ENCODE peak calls at places on chromosomes 3 and 15, in eight cellular contexts. P is left ventricle myocardium inferior; B is psoas muscle; N is adrenal gland; C is CD4-positive, alpha-beta memory T cell; D is left lung; Q is tibial artery; Z is A673. U is an unnamed sample.

GRCh38 chr3:39067286-39067685 is 15.5 kb downstream of the WDR48 start:
- DNase-seq in P (no peak), B (no peak), N (no peak), C (no peak), D (no peak), Q (no peak), Z (no peak), U (no peak)

GRCh38 chr15:87496795-87497194 is 759.7 kb downstream of the NTRK3 start:
- DNase-seq in P (no peak), B (no peak), N (no peak), C (no peak), D (no peak), Q (no peak), Z (no peak), U (no peak)

GRCh38 chr3:67723863-67724262 is 69.5 kb upstream of the SUCLG2 start:
- DNase-seq in P (no peak), B (no peak), N (no peak), C (no peak), D (no peak), Q (no peak), Z (no peak), U (no peak)

GRCh38 chr3:66271231-66271630 is 50.4 kb downstream of the SLC25A26 start:
- DNase-seq in P (no peak), B (no peak), N (no peak), C (no peak), D (no peak), Q (no peak), Z (no peak), U (peak)

GRCh38 chr15:88454231-88454630 is 13.0 kb downstream of the MRPL46 start:
- DNase-seq in P (no peak), B (no peak), N (no peak), C (no peak), D (no peak), Q (no peak), Z (no peak), U (no peak)

GRCh38 chr3:117696871-117697270 is 987.3 kb downstream of the TUSC7 start:
- DNase-seq in P (no peak), B (no peak), N (no peak), C (no peak), D (no peak), Q (no peak), Z (no peak), U (no peak)

GRCh38 chr3:149480326-149481017 is 6.0 kb downstream of the TM4SF4 start:
- DNase-seq in P (peak), B (peak), N (peak), C (peak), D (peak), Q (peak), Z (peak), U (peak)

GRCh38 chr15:34791701-34792100 is 3.6 kb downstream of the ACTC1 start:
- DNase-seq in P (no peak), B (no peak), N (no peak), C (no peak), D (no peak), Q (no peak), Z (no peak), U (no peak)

GRCh38 chr15:36468746-36469145 is 110.7 kb upstream of the CDIN1 start:
- DNase-seq in P (peak), B (no peak), N (no peak), C (no peak), D (peak), Q (no peak), Z (no peak), U (peak)

GRCh38 chr3:10919636-10920035 is 72.9 kb upstream of the SLC6A1 start:
- DNase-seq in P (no peak), B (no peak), N (no peak), C (no peak), D (no peak), Q (no peak), Z (no peak), U (no peak)

GRCh38 chr3:133522036-133522435 is 51.5 kb upstream of the CDV3 start:
- DNase-seq in P (no peak), B (no peak), N (no peak), C (no peak), D (no peak), Q (no peak), Z (no peak), U (no peak)

GRCh38 chr3:170753421-170754344 is 116.3 kb downstream of the RPL22L1 start:
- DNase-seq in P (no peak), B (no peak), N (no peak), C (no peak), D (no peak), Q (no peak), Z (peak), U (no peak)

GRCh38 chr3:188299068-188299467 is 145.1 kb downstream of the LPP start:
- DNase-seq in P (no peak), B (no peak), N (no peak), C (no peak), D (no peak), Q (no peak), Z (no peak), U (no peak)

GRCh38 chr3:23654571-23654970 is 151.2 kb upstream of the UBE2E1 start:
- DNase-seq in P (no peak), B (no peak), N (no peak), C (no peak), D (no peak), Q (no peak), Z (no peak), U (no peak)

GRCh38 chr15:40879609-40880008 is 5.6 kb upstream of the RHOV start:
- DNase-seq in P (no peak), B (no peak), N (no peak), C (no peak), D (no peak), Q (no peak), Z (no peak), U (no peak)

GRCh38 chr3:43435706-43436105 is 149.4 kb downstream of the SNRK start:
- DNase-seq in P (no peak), B (no peak), N (no peak), C (no peak), D (no peak), Q (no peak), Z (no peak), U (no peak)
- H3K27ac ChIP-seq in P (no peak), B (no peak), N (no peak), C (no peak), D (no peak), Q (no peak), Z (no peak), U (no peak)

GRCh38 chr15:90362936-90363212 is 10.8 kb downstream of the ZNF774 start:
- DNase-seq in P (no peak), B (no peak), N (peak), C (no peak), D (no peak), Q (peak), Z (peak), U (no peak)
- H3K27ac ChIP-seq in P (peak), B (peak), N (peak), C (no peak), D (peak), Q (peak), Z (no peak), U (no peak)

GRCh38 chr3:15781637-15782402 is 16.0 kb downstream of the ANKRD28 start:
- DNase-seq in P (no peak), B (no peak), N (no peak), C (no peak), D (no peak), Q (no peak), Z (no peak), U (no peak)
- H3K27ac ChIP-seq in P (no peak), B (peak), N (no peak), C (no peak), D (no peak), Q (peak), Z (no peak), U (no peak)

GRCh38 chr3:182913889-182914288 is 66.4 kb downstream of the DCUN1D1 start:
- DNase-seq in P (no peak), B (no peak), N (no peak), C (peak), D (no peak), Q (no peak), Z (no peak), U (no peak)
- H3K27ac ChIP-seq in P (no peak), B (no peak), N (no peak), C (no peak), D (no peak), Q (no peak), Z (no peak), U (no peak)

DNA sequence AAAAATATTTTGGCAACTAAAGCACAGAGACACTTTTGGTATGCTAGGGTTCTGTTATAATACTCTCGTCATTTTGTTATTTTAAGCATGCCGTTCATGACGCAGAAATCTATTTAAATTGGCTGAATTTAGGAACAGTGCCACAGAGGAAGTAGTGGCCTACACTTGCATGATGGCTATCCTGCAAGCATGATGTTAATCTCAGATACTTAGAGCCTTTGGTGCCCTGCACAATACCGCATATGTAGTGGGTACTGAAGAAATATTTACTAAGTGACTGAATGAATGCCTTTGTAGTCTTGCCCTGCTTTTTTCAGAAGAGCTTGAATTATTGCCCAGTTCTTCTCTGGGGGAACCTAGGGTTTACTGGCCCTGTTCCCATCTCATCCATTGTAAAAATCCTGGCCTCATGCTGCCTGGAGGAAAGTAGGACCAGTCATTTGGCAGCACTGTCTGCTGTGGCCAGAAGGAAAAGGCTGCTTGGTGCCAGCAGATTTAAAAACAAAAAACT is 79.0 kb downstream of the SERPINI1 start:
- DNase-seq in P (no peak), B (no peak), N (no peak), C (no peak), D (no peak), Q (no peak), Z (no peak), U (no peak)
- H3K27ac ChIP-seq in P (peak), B (peak), N (no peak), C (no peak), D (no peak), Q (peak), Z (no peak), U (no peak)

DNA sequence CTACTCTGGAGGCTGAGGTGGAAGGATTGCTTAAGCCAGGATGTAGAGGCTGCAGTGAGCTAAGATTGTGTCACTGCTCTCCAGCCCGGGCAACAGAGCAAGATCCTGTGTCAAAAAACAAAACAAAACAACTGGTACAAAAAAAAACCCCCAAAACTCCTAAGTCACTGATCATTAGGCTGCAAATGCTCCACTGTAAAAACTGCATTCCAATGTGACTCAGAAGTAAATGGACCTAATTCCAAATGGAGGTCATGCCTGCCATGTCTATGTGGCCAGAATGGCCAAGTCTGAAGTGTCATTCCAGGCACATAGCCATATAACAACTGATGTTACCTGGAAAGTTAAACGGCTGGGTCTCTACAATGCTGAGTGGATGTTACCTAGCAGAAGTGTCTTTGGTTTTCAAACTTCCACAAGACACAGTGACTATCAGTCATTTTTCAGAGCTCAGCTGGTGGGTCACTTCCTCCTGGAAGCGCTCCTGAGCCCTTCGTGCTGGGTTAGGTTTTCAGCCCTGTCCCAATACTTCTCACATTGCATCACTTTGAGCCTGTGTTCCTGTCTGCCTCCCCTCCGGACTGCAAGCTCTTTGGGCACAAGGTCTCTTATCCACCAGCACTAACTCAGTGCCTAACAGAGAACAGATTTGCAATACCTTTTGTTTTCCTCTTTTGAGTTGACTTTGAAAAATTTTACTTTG is 10.6 kb downstream of the FSTL1 start:
- DNase-seq in P (no peak), B (no peak), N (no peak), C (no peak), D (no peak), Q (no peak), Z (no peak), U (no peak)
- H3K27ac ChIP-seq in P (peak), B (no peak), N (peak), C (no peak), D (peak), Q (peak), Z (no peak), U (no peak)

GRCh38 chr15:68643216-68643830 is 64.5 kb downstream of the CORO2B start:
- DNase-seq in P (no peak), B (no peak), N (no peak), C (no peak), D (no peak), Q (no peak), Z (no peak), U (no peak)

GRCh38 chr15:68646751-68647150 is 68.0 kb downstream of the CORO2B start:
- DNase-seq in P (no peak), B (no peak), N (no peak), C (no peak), D (no peak), Q (no peak), Z (no peak), U (no peak)

GRCh38 chr15:68646156-68646555 is 67.4 kb downstream of the CORO2B start:
- DNase-seq in P (no peak), B (no peak), N (no peak), C (no peak), D (no peak), Q (no peak), Z (peak), U (peak)

GRCh38 chr15:68644088-68644904 is 65.5 kb downstream of the CORO2B start:
- DNase-seq in P (no peak), B (no peak), N (no peak), C (no peak), D (no peak), Q (no peak), Z (peak), U (no peak)

GRCh38 chr15:68644996-68645395 is 66.2 kb downstream of the CORO2B start:
- DNase-seq in P (no peak), B (no peak), N (no peak), C (no peak), D (no peak), Q (no peak), Z (no peak), U (no peak)
- H3K27ac ChIP-seq in P (no peak), B (no peak), N (no peak), C (no peak), D (no peak), Q (no peak), Z (no peak), U (no peak)

DNA sequence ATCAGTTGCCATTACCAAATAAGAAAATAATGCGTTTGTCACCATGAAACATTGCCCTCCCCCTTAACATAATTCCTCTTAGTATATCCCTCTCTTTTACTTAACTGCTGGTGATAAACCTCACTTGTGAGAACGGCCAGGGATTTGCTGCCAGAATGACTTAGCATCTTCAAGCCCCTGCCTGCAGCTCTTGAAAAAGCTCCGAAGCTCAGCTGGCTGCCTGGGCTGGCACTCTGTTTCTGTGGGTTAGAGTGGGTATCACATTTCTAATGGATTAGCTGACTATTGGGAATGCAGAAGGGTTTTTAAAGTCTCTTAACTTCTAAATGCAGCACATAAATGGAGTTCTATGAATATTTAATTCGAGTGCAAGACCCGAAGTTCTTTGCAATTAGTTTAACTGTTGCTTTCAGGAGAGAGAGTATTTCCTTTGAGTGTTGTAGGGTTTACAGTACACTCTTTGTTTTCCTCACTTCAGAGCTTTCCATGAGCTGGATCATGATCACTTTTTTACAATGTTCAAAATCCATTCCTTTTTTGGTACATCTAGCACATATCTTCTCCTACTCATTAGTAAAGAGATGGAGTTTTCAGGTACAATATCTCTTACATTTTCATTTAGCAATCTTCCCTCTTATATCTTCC is 124.7 kb upstream of the RBMS3 start:
- DNase-seq in P (no peak), B (peak), N (no peak), C (no peak), D (no peak), Q (no peak), Z (peak), U (peak)
- H3K27ac ChIP-seq in P (no peak), B (peak), N (no peak), C (no peak), D (no peak), Q (no peak), Z (no peak), U (no peak)

GRCh38 chr15:65777053-65777452 is 15.0 kb downstream of the DENND4A start:
- DNase-seq in P (no peak), B (no peak), N (no peak), C (no peak), D (no peak), Q (no peak), Z (no peak), U (no peak)
- H3K27ac ChIP-seq in P (no peak), B (no peak), N (no peak), C (no peak), D (no peak), Q (no peak), Z (no peak), U (no peak)

U was measured in SJCRH30.